ENCODE peak calls at places on chromosome 14, in six cellular contexts. B is neural progenitor cell, U is SK-N-SH, F is GM23338, P is OCI-LY7, M is HCT116. Y is an unnamed sample.

GRCh38 chr14:85002846-85003245 is 527.1 kb upstream of the FLRT2 start:
- DNase-seq in P (no peak), M (no peak), U (no peak), B (no peak), F (no peak), Y (peak)

GRCh38 chr14:88985654-88986053 is 161.2 kb downstream of the TTC8 start:
- DNase-seq in U (peak), M (no peak), F (no peak), B (no peak), P (no peak), Y (no peak)

GRCh38 chr14:29953501-29953900 is 25.9 kb upstream of the PRKD1 start:
- DNase-seq in M (no peak), U (no peak), F (no peak), P (no peak), B (no peak), Y (no peak)

GRCh38 chr14:32679927-32680612 is 258.6 kb upstream of the NPAS3 start:
- DNase-seq in P (no peak), B (no peak), U (no peak), M (no peak), F (no peak), Y (no peak)

GRCh38 chr14:100017578-100017977 is 47.6 kb upstream of the EVL start:
- DNase-seq in P (no peak), B (no peak), U (no peak), F (no peak), M (no peak), Y (peak)

GRCh38 chr14:61589691-61590521 is 105.4 kb upstream of the HIF1A start:
- DNase-seq in P (peak), U (no peak), B (peak), M (no peak), F (no peak), Y (no peak)

GRCh38 chr14:79584679-79585078 is 626.6 kb downstream of the DIO2 start:
- DNase-seq in U (no peak), B (no peak), M (no peak), F (no peak), P (no peak), Y (peak)

GRCh38 chr14:95206534-95206933 is 49.2 kb upstream of the DICER1 start:
- DNase-seq in B (no peak), F (no peak), M (no peak), P (no peak), U (no peak), Y (no peak)

GRCh38 chr14:90808759-90809529 is 7.3 kb downstream of the TTC7B start:
- DNase-seq in U (no peak), M (no peak), B (no peak), P (no peak), F (no peak), Y (peak)

GRCh38 chr14:78153069-78153351 is 17.2 kb upstream of the NRXN3 start:
- DNase-seq in U (no peak), B (no peak), M (no peak), P (no peak), F (no peak), Y (peak)

GRCh38 chr14:88380405-88380804 is 5.1 kb upstream of the SPATA7 start:
- DNase-seq in F (peak), B (no peak), M (no peak), P (peak), U (peak), Y (peak)

GRCh38 chr14:74975059-74975810 is 19.8 kb upstream of the PGF start:
- DNase-seq in U (no peak), B (no peak), M (no peak), P (no peak), F (no peak), Y (no peak)

GRCh38 chr14:55731881-55732498 is 152.0 kb downstream of the KTN1 start:
- DNase-seq in F (peak), U (no peak), B (peak), P (peak), M (peak), Y (peak)

GRCh38 chr14:41167040-41167439 is 439.6 kb upstream of the LRFN5 start:
- DNase-seq in M (no peak), B (peak), P (no peak), F (peak), U (no peak), Y (no peak)

GRCh38 chr14:72060460-72060859 is 128.2 kb downstream of the RGS6 start:
- DNase-seq in U (no peak), M (no peak), P (no peak), B (no peak), F (no peak), Y (no peak)

GRCh38 chr14:26276757-26277156 is 321.1 kb downstream of the NOVA1 start:
- DNase-seq in U (no peak), B (peak), M (no peak), F (peak), P (no peak), Y (no peak)

GRCh38 chr14:100159107-100159864 is at the start of gene DEGS2:
- DNase-seq in F (peak), P (peak), U (peak), M (no peak), B (peak), Y (peak)

GRCh38 chr14:95467657-95468056 is 48.8 kb downstream of the SYNE3 start:
- DNase-seq in F (no peak), M (no peak), B (no peak), P (no peak), U (no peak), Y (no peak)

GRCh38 chr14:54002653-54003052 is 46.0 kb upstream of the BMP4 start:
- DNase-seq in P (no peak), M (no peak), U (no peak), B (no peak), F (no peak), Y (peak)

GRCh38 chr14:21915814-21916213 is 242.2 kb upstream of the OR4E1 start:
- DNase-seq in U (no peak), F (no peak), B (no peak), P (no peak), M (no peak), Y (no peak)

GRCh38 chr14:53509227-53509822 is 356.2 kb upstream of the DDHD1 start:
- DNase-seq in B (peak), P (no peak), F (no peak), U (no peak), M (no peak), Y (peak)

GRCh38 chr14:91349481-91350074 is 68.0 kb downstream of the CCDC88C start:
- DNase-seq in P (peak), M (no peak), B (no peak), F (no peak), U (no peak), Y (no peak)

GRCh38 chr14:92676031-92676430 is 72.4 kb downstream of the LGMN start:
- DNase-seq in F (no peak), U (no peak), B (no peak), M (no peak), P (no peak), Y (no peak)

GRCh38 chr14:103735439-103735814 is 19.8 kb downstream of the ZFYVE21 start:
- DNase-seq in F (no peak), U (no peak), B (no peak), P (no peak), M (no peak), Y (no peak)

DNA sequence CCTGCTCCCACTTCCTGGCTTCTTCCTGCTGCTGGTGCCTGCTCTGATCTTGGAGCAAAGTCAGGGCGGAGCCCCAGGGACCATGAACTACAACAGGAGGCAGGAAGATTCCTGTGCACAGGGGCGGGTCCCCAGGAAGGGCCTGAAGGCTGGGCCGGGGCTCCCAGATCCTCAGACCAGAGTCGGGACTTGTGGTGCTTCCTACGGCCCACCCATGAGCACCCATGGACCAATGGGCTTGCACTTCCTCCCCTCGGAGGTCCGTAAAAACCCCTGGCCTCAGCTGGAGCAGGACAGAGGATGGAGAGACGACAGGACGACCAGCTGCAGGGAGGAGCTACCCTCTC is 1287.1 kb downstream of the TMEM121 start:
- DNase-seq in U (no peak), M (no peak), P (no peak), B (no peak), F (no peak), Y (no peak)
- H3K4me2 ChIP-seq in U (peak), M (no peak), P (no peak), B (no peak), F (no peak), Y (no peak)

GRCh38 chr14:76228138-76228537 is 76.4 kb downstream of the GPATCH2L start:
- DNase-seq in P (no peak), U (no peak), F (no peak), M (no peak), B (no peak), Y (no peak)

GRCh38 chr14:76235628-76236027 is 83.9 kb downstream of the GPATCH2L start:
- DNase-seq in F (no peak), M (no peak), P (no peak), U (no peak), B (no peak), Y (no peak)

GRCh38 chr14:76237349-76237990 is 85.7 kb downstream of the GPATCH2L start:
- DNase-seq in B (peak), P (no peak), F (peak), M (no peak), U (no peak), Y (no peak)

GRCh38 chr14:76236172-76237130 is 84.7 kb downstream of the GPATCH2L start:
- DNase-seq in P (peak), U (no peak), F (no peak), M (no peak), B (no peak), Y (peak)

DNA sequence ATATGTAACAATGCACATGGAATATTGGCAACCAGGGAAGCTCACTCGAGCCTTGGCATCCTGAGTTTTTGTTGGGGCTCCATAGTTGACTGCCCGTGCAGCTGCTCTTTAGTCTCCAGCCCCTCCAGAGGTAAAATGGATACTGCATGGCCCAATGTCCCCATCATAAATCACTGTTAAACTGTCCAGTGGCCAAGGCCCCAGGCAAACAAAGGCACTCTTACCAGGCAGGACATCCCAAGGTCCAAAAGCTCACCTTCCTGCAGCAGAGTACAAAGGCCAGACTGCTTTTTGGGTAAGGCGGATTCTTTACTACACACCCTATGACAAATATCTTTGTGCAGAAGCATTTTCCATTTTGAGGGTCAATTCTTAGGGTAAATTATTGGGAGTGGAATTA is 81.1 kb downstream of the GPATCH2L start:
- DNase-seq in B (no peak), P (no peak), U (no peak), F (no peak), M (no peak), Y (no peak)
- TF ChIP-seq EZH2phosphoT487 in B (no peak), P (no peak), U (no peak), F (no peak), M (no peak), Y (no peak)

GRCh38 chr14:20492486-20492885 is 12.9 kb upstream of the RNASE10 start:
- DNase-seq in M (no peak), U (no peak), F (no peak), B (no peak), P (no peak), Y (no peak)

GRCh38 chr14:20490563-20490962 is 14.8 kb upstream of the RNASE10 start:
- DNase-seq in F (peak), P (no peak), U (no peak), M (no peak), B (no peak), Y (no peak)

GRCh38 chr14:20487402-20487742 is 18.0 kb upstream of the RNASE10 start:
- DNase-seq in F (peak), P (no peak), B (no peak), M (no peak), U (no peak), Y (no peak)

GRCh38 chr14:20486700-20487401 is 17.6 kb downstream of the PNP start:
- DNase-seq in P (no peak), U (no peak), F (no peak), M (no peak), B (no peak), Y (no peak)

DNA sequence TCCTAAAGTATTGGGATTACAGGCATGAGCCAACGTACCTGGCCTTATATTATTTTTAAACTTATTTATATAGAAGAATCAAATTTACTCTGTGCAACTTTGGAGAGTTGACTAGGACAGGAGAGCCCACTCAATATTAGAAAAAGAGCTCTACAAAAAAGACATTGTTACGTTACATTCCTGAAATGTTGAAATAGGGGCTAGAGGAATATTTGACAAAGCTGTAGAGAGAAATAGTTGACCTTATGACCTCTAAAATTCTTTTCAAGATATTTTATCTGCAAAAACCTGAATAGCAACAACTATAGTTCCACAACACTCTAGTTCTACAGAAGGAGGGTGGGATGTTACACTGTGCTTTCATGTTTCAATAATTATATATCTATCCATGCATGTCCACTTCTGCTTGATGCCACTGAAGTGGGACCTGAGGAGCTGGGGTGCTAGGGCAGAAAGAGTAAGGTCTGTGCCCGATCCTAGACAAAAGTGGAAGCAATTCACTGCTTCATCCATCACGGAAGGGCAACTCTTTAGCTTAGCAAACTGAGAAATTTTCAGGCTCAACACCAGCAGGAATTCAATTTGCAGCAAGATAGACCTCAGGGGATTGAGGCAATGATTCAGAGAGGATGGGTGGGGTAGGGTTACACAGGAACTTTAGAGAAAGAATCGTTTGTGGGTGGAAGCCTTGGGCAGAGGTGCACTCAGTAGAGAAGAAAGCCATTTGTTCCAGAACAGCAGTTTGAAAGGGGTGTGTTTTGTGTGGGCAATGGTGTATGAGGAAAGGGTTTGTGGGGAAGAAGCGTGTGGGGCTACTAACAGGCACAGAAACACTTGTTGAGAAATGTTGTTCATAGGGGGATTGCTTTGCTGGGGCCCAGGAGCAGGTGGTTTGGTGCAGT is 16.0 kb upstream of the RNASE10 start:
- DNase-seq in B (no peak), P (no peak), F (no peak), U (no peak), M (no peak), Y (peak)
- H2AFZ ChIP-seq in B (peak), P (no peak), F (peak), U (no peak), M (no peak), Y (no peak)

GRCh38 chr14:70660967-70661871 is 19.5 kb downstream of the TTC9 start:
- DNase-seq in F (no peak), P (peak), U (no peak), M (no peak), B (no peak), Y (no peak)

GRCh38 chr14:70662816-70663215 is 21.1 kb downstream of the TTC9 start:
- DNase-seq in F (no peak), P (no peak), B (no peak), U (no peak), M (no peak), Y (no peak)

GRCh38 chr14:70655110-70655826 is 13.6 kb downstream of the TTC9 start:
- DNase-seq in M (no peak), B (no peak), P (peak), F (peak), U (no peak), Y (no peak)

GRCh38 chr14:70662080-70662479 is 20.4 kb downstream of the TTC9 start:
- DNase-seq in F (no peak), B (no peak), U (no peak), P (no peak), M (no peak), Y (no peak)

GRCh38 chr14:70658899-70659298 is 17.2 kb downstream of the TTC9 start:
- DNase-seq in F (no peak), P (peak), M (no peak), U (no peak), B (no peak), Y (no peak)
- H3K4me2 ChIP-seq in F (peak), P (peak), M (no peak), U (no peak), B (no peak), Y (no peak)

GRCh38 chr14:57086271-57087162 is 182.2 kb downstream of the EXOC5 start:
- DNase-seq in M (no peak), F (no peak), U (no peak), B (no peak), P (no peak), Y (no peak)

GRCh38 chr14:57091030-57091608 is 177.6 kb downstream of the EXOC5 start:
- DNase-seq in U (no peak), B (no peak), M (no peak), F (peak), P (no peak), Y (no peak)

GRCh38 chr14:57085801-57086200 is 182.9 kb downstream of the EXOC5 start:
- DNase-seq in P (no peak), B (no peak), U (peak), F (no peak), M (no peak), Y (no peak)

GRCh38 chr14:57087841-57088240 is 180.9 kb downstream of the EXOC5 start:
- DNase-seq in F (no peak), U (no peak), B (no peak), M (no peak), P (no peak), Y (no peak)

GRCh38 chr14:57089901-57090300 is 178.8 kb downstream of the EXOC5 start:
- DNase-seq in B (no peak), U (no peak), F (no peak), M (no peak), P (no peak), Y (no peak)
- TF ChIP-seq EZH2phosphoT487 in B (no peak), U (no peak), F (no peak), M (no peak), P (no peak), Y (no peak)

DNA sequence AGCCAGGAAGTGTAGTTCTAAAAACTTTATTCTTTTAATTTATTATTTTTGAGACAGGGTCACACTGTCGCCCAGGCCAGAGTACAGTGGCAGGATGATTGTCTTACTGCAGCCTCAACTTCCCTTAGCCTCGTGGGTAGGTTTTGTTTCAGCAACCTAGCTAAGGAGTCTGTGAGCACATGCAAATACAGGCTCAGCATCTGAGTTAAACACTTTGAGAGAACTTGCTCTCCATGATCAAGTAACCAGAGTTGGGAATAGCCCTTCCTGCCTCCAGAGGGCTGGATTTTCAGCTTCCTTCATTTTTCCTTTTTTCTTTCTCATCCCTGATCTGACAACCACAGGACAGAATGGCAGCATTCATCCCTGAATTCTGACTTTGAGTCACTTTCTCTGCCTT is 871.3 kb downstream of the GALC start:
- DNase-seq in M (no peak), B (no peak), U (no peak), P (peak), F (peak), Y (no peak)
- H2AFZ ChIP-seq in M (no peak), B (no peak), U (no peak), P (peak), F (peak), Y (no peak)

GRCh38 chr14:64114796-64115195 is 179.4 kb downstream of the ESR2 start:
- DNase-seq in M (no peak), P (no peak), B (no peak), U (no peak), F (no peak), Y (no peak)

GRCh38 chr14:64113279-64113678 is 180.9 kb downstream of the ESR2 start:
- DNase-seq in F (no peak), U (no peak), P (no peak), M (no peak), B (no peak), Y (no peak)

GRCh38 chr14:64115401-64115800 is 178.8 kb downstream of the ESR2 start:
- DNase-seq in P (no peak), M (no peak), U (no peak), B (no peak), F (no peak), Y (no peak)

GRCh38 chr14:64112859-64113258 is 181.3 kb downstream of the ESR2 start:
- DNase-seq in F (no peak), P (no peak), M (no peak), B (no peak), U (no peak), Y (no peak)

DNA sequence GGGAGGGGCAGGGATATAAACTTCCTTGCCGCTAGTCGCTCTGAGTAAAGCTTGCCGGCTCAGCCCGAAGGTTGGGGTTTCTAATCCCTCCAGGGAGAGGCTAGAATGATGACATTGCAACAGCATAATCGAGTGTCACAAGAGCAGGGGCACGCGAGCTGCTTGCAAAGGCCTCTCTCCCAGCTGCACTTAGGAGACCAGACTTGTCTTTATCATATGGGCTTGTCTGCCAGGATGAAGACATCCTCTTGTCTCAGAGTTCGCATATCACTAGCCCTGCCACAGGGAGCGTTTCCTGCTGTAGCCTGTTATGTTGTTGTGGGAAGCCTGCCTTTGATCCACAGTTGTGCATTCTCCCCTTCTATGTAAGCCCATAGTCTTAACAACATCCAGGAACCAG is 180.0 kb downstream of the ESR2 start:
- DNase-seq in F (peak), M (no peak), P (no peak), U (no peak), B (no peak), Y (no peak)
- H3K4me2 ChIP-seq in F (no peak), M (no peak), P (no peak), U (no peak), B (no peak), Y (no peak)